ENCODE peak calls at places on chromosomes 16 and 17, in four cellular contexts. One of them, this sample, is unnamed.

GRCh38 chr16:50273382-50273690 is 7.0 kb downstream of the ADCY7 start:
- DNase-seq in NAMALWA: no peak
- DNase-seq in kidney tubule cell: no peak
- DNase-seq in endodermal cell: no peak
- DNase-seq in this sample: no peak

GRCh38 chr17:77459018-77459755 is 318.4 kb downstream of the SEC14L1 start:
- DNase-seq in kidney tubule cell: no peak
- DNase-seq in endodermal cell: no peak
- DNase-seq in NAMALWA: peak
- DNase-seq in this sample: no peak

GRCh38 chr16:72961115-72961832 is 86.7 kb downstream of the ZFHX3 start:
- DNase-seq in endodermal cell: no peak
- DNase-seq in kidney tubule cell: peak
- DNase-seq in NAMALWA: peak
- DNase-seq in this sample: no peak

GRCh38 chr16:21116148-21116693 is 34.4 kb downstream of the DNAH3 start:
- DNase-seq in endodermal cell: peak
- DNase-seq in NAMALWA: peak
- DNase-seq in kidney tubule cell: no peak
- DNase-seq in this sample: peak

GRCh38 chr16:88650749-88651275 is at the start of gene CYBA:
- DNase-seq in kidney tubule cell: peak
- DNase-seq in NAMALWA: peak
- DNase-seq in endodermal cell: peak
- DNase-seq in this sample: peak

GRCh38 chr17:2398655-2399571 is 1.9 kb downstream of the MNT start:
- DNase-seq in kidney tubule cell: peak
- DNase-seq in NAMALWA: no peak
- DNase-seq in endodermal cell: peak
- DNase-seq in this sample: peak

GRCh38 chr16:67456383-67457140 is 24.4 kb downstream of the ATP6V0D1 start:
- DNase-seq in NAMALWA: peak
- DNase-seq in kidney tubule cell: peak
- DNase-seq in endodermal cell: peak
- DNase-seq in this sample: peak

GRCh38 chr17:21573961-21574610 is 118.2 kb upstream of the KCNJ18 start:
- DNase-seq in NAMALWA: no peak
- DNase-seq in endodermal cell: no peak
- DNase-seq in kidney tubule cell: peak
- DNase-seq in this sample: no peak

GRCh38 chr17:55062921-55063320 is 94.4 kb downstream of the STXBP4 start:
- DNase-seq in kidney tubule cell: peak
- DNase-seq in endodermal cell: no peak
- DNase-seq in NAMALWA: no peak
- DNase-seq in this sample: no peak

GRCh38 chr17:78974635-78975591 is 4.8 kb downstream of the LGALS3BP start:
- DNase-seq in NAMALWA: peak
- DNase-seq in kidney tubule cell: peak
- DNase-seq in endodermal cell: peak
- DNase-seq in this sample: peak

GRCh38 chr17:50556803-50557202 is 3.7 kb upstream of the CACNA1G start:
- DNase-seq in kidney tubule cell: no peak
- DNase-seq in NAMALWA: no peak
- DNase-seq in endodermal cell: no peak
- DNase-seq in this sample: no peak

GRCh38 chr16:31130899-31131298 is 4.6 kb downstream of the PRSS8 start:
- DNase-seq in endodermal cell: peak
- DNase-seq in kidney tubule cell: peak
- DNase-seq in NAMALWA: no peak
- DNase-seq in this sample: peak

GRCh38 chr16:17224859-17225258 is 245.9 kb downstream of the XYLT1 start:
- DNase-seq in NAMALWA: peak
- DNase-seq in endodermal cell: no peak
- DNase-seq in kidney tubule cell: no peak
- DNase-seq in this sample: no peak

GRCh38 chr17:29205047-29205446 is 24.8 kb upstream of the MYO18A start:
- DNase-seq in endodermal cell: no peak
- DNase-seq in NAMALWA: no peak
- DNase-seq in kidney tubule cell: no peak
- DNase-seq in this sample: no peak

GRCh38 chr17:58335779-58336455 is 7.3 kb upstream of the TSPOAP1 start:
- DNase-seq in NAMALWA: peak
- DNase-seq in kidney tubule cell: no peak
- DNase-seq in endodermal cell: peak
- DNase-seq in this sample: peak

GRCh38 chr17:1239210-1239609 is 31.0 kb upstream of the BHLHA9 start:
- DNase-seq in kidney tubule cell: no peak
- DNase-seq in NAMALWA: no peak
- DNase-seq in endodermal cell: no peak
- DNase-seq in this sample: no peak

GRCh38 chr17:68198931-68199836 is 48.7 kb upstream of the AMZ2 start:
- DNase-seq in endodermal cell: peak
- DNase-seq in kidney tubule cell: no peak
- DNase-seq in NAMALWA: no peak
- DNase-seq in this sample: peak

GRCh38 chr16:57394444-57394843 is 10.1 kb upstream of the CCL17 start:
- DNase-seq in NAMALWA: no peak
- DNase-seq in kidney tubule cell: peak
- DNase-seq in endodermal cell: no peak
- DNase-seq in this sample: no peak

GRCh38 chr16:72923757-72924156 is 124.2 kb downstream of the ZFHX3 start:
- DNase-seq in endodermal cell: no peak
- DNase-seq in kidney tubule cell: no peak
- DNase-seq in NAMALWA: no peak
- DNase-seq in this sample: no peak

GRCh38 chr17:7214300-7215135 is 5.1 kb downstream of the DLG4 start:
- DNase-seq in NAMALWA: peak
- DNase-seq in endodermal cell: peak
- DNase-seq in kidney tubule cell: peak
- DNase-seq in this sample: peak

GRCh38 chr16:24858219-24859041 is 12.7 kb downstream of the SLC5A11 start:
- DNase-seq in kidney tubule cell: peak
- DNase-seq in NAMALWA: peak
- DNase-seq in endodermal cell: peak
- DNase-seq in this sample: peak

GRCh38 chr16:85759136-85759535 is 8.2 kb upstream of the C16orf74 start:
- DNase-seq in kidney tubule cell: no peak
- DNase-seq in NAMALWA: peak
- DNase-seq in endodermal cell: no peak
- DNase-seq in this sample: no peak

GRCh38 chr16:3188925-3189825 is 1.2 kb downstream of the OR1F1 start:
- DNase-seq in endodermal cell: peak
- DNase-seq in NAMALWA: no peak
- DNase-seq in kidney tubule cell: peak
- DNase-seq in this sample: peak

GRCh38 chr17:29571883-29572681 is 3.6 kb downstream of the TP53I13 start:
- DNase-seq in NAMALWA: no peak
- DNase-seq in endodermal cell: no peak
- DNase-seq in kidney tubule cell: no peak
- DNase-seq in this sample: no peak

GRCh38 chr17:48757524-48757961 is 29.0 kb upstream of the HOXB13 start:
- DNase-seq in endodermal cell: no peak
- DNase-seq in NAMALWA: no peak
- DNase-seq in kidney tubule cell: peak
- DNase-seq in this sample: no peak

GRCh38 chr17:47862621-47863440 is 11.9 kb upstream of the SP6 start:
- DNase-seq in kidney tubule cell: peak
- DNase-seq in endodermal cell: no peak
- DNase-seq in NAMALWA: no peak
- DNase-seq in this sample: no peak

GRCh38 chr16:86232496-86232895 is 277.8 kb upstream of the FOXF1 start:
- DNase-seq in NAMALWA: no peak
- DNase-seq in kidney tubule cell: no peak
- DNase-seq in endodermal cell: no peak
- DNase-seq in this sample: no peak

GRCh38 chr17:39208893-39209292 is 8.8 kb downstream of the RPL19 start:
- DNase-seq in kidney tubule cell: no peak
- DNase-seq in endodermal cell: peak
- DNase-seq in NAMALWA: peak
- DNase-seq in this sample: peak

GRCh38 chr17:4214142-4214541 is 49.6 kb downstream of the ANKFY1 start:
- DNase-seq in kidney tubule cell: no peak
- DNase-seq in NAMALWA: no peak
- DNase-seq in endodermal cell: no peak
- DNase-seq in this sample: no peak

GRCh38 chr16:2003827-2004641 is 5.6 kb downstream of the ZNF598 start:
- DNase-seq in NAMALWA: peak
- DNase-seq in kidney tubule cell: peak
- DNase-seq in endodermal cell: peak
- DNase-seq in this sample: peak

GRCh38 chr17:57946798-57947358 is 8.3 kb downstream of the CUEDC1 start:
- DNase-seq in NAMALWA: peak
- DNase-seq in kidney tubule cell: peak
- DNase-seq in endodermal cell: no peak
- DNase-seq in this sample: no peak

GRCh38 chr17:50057521-50057991 is 1.6 kb downstream of the ITGA3 start:
- DNase-seq in NAMALWA: no peak
- DNase-seq in endodermal cell: peak
- DNase-seq in kidney tubule cell: no peak
- DNase-seq in this sample: no peak

GRCh38 chr16:58306327-58306726 is 11.5 kb upstream of the PRSS54 start:
- DNase-seq in NAMALWA: peak
- DNase-seq in endodermal cell: peak
- DNase-seq in kidney tubule cell: peak
- DNase-seq in this sample: no peak

GRCh38 chr16:4207229-4207628 is 34.7 kb downstream of the SRL start:
- DNase-seq in NAMALWA: no peak
- DNase-seq in kidney tubule cell: no peak
- DNase-seq in endodermal cell: no peak
- DNase-seq in this sample: no peak

GRCh38 chr17:79905832-79906231 is 66.6 kb upstream of the CBX4 start:
- DNase-seq in NAMALWA: peak
- DNase-seq in kidney tubule cell: peak
- DNase-seq in endodermal cell: no peak
- DNase-seq in this sample: peak

GRCh38 chr16:56311208-56312027 is 113.9 kb downstream of the AMFR start:
- DNase-seq in NAMALWA: peak
- DNase-seq in kidney tubule cell: peak
- DNase-seq in endodermal cell: peak
- DNase-seq in this sample: peak

GRCh38 chr17:77186141-77186604 is 45.4 kb downstream of the SEC14L1 start:
- DNase-seq in NAMALWA: no peak
- DNase-seq in kidney tubule cell: peak
- DNase-seq in endodermal cell: peak
- DNase-seq in this sample: no peak

GRCh38 chr17:74780443-74781238 is 4.5 kb upstream of the NAT9 start:
- DNase-seq in kidney tubule cell: peak
- DNase-seq in endodermal cell: peak
- DNase-seq in NAMALWA: peak
- DNase-seq in this sample: peak

This sample was measured in mesendoderm.